ENCODE peak calls at places on chromosomes 11 and 22, in four cellular contexts. M is H1, H is K562, N is GM12878. Z is an unnamed sample.

GRCh38 chr11:128424271-128424709 is 163.1 kb downstream of the ETS1 start:
- DNase-seq in M (no peak), H (no peak), N (no peak), Z (no peak)

GRCh38 chr11:22479133-22479690 is 141.0 kb downstream of the SLC17A6 start:
- DNase-seq in M (no peak), H (no peak), N (no peak), Z (no peak)

GRCh38 chr11:57703341-57703740 is 8.7 kb downstream of the MED19 start:
- DNase-seq in M (no peak), H (no peak), N (no peak), Z (no peak)

GRCh38 chr11:9796276-9796675 is 132.4 kb downstream of the SWAP70 start:
- DNase-seq in M (no peak), H (no peak), N (no peak), Z (no peak)

GRCh38 chr11:87422566-87422965 is 384.8 kb downstream of the TMEM135 start:
- DNase-seq in M (no peak), H (no peak), N (no peak), Z (no peak)

GRCh38 chr11:74726547-74727182 is 4.6 kb downstream of the CHRDL2 start:
- DNase-seq in M (peak; percentile 47), H (peak; percentile 79), N (no peak), Z (peak; percentile 54)

GRCh38 chr22:22576244-22576988 is 17.4 kb upstream of the PRAME start:
- DNase-seq in M (no peak), H (peak; percentile 96), N (no peak), Z (peak; percentile 29)

GRCh38 chr11:134978388-134979088 is 566.5 kb upstream of the B3GAT1 start:
- DNase-seq in M (no peak), H (peak; percentile 11), N (no peak), Z (no peak)

GRCh38 chr11:64444838-64445441 is 86.0 kb downstream of the RPS6KA4 start:
- DNase-seq in M (no peak), H (peak; percentile 70), N (no peak), Z (peak; percentile 16)

DNA sequence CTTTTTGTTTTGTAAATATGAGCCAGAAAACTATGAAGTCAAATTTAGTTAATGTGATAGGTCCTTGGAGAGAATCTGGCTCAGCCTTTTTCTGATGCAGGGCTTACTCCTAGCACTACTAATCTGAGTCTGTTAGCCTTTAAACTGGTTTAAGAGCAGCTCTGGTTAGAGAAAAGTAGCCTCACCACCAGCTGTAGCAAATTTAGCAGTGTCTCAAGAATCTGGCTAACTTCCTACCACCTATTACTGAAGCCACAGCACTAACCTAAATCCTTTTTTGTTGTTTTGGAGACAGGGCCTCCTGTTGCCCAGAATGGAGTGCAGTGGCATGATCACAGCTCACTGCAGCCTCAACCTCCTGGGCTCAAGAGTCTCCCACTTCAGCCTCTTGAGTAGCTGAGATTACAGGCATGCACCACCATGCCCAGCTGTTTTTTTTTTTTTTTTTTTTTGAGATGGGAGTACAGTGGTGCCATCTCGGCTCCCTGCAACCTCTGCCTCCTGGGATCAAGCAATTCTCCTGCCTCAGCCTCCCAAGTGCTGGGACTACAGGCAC is 13.9 kb downstream of the RBM4B start:
- DNase-seq in M (no peak), H (no peak), N (no peak), Z (no peak)
- TF ChIP-seq EGR1 in M (no peak), H (no peak), N (no peak), Z (no peak)

GRCh38 chr11:19737575-19737974 is 24.9 kb downstream of the NAV2 start:
- DNase-seq in M (no peak), H (no peak), N (no peak), Z (no peak)
- TF ChIP-seq EGR1 in M (no peak), H (no peak), N (no peak), Z (no peak)

DNA sequence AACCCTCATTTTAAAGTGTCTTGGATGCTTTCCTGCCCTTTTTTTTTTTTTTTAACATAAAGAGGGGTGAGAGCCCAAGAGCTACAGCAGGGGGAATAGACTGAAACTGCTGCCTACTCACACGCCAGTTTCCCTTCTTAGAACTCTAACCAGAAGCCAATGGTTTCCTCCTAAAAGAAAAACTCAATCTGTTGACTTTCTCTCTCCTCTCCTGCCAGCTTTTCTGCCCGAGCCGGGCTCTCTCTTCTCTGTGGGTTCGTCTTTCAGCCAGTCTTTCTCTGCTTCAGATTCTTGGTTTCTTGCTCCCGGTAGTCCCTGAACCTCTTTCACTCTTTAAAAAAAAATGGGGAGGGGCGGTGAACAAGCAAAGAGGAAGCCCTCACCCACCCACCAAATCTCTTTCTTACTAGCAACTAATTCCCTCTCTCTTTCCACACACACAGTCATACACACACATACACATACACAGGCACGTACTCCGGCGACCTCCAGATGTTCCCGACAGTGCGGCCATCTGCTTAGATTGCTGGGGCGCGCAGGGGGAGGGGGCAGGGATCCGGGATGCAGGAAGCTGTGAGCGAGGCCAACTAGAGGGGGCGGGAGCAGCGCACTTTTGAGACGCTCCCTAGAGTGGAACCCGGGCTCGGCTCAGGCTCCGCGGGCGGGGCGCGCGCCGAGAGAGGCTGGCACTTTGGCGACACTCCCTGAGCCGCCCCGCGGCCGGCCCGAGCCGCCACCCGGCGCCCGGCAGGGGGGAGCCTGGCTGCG is 446 bp upstream of the TSKU start:
- DNase-seq in M (peak; percentile 65), H (peak; percentile 92), N (no peak), Z (peak; percentile 79)
- TF ChIP-seq EGR1 in M (peak; percentile 87), H (peak; percentile 84), N (no peak), Z (no peak)

GRCh38 chr11:112859787-112860186 is 101.4 kb upstream of the NCAM1 start:
- DNase-seq in M (no peak), H (no peak), N (no peak), Z (no peak)

GRCh38 chr11:112856133-112856532 is 105.1 kb upstream of the NCAM1 start:
- DNase-seq in M (no peak), H (no peak), N (no peak), Z (no peak)

GRCh38 chr11:112852141-112852853 is 108.9 kb upstream of the NCAM1 start:
- DNase-seq in M (no peak), H (no peak), N (no peak), Z (no peak)

GRCh38 chr11:112858289-112859023 is 102.8 kb upstream of the NCAM1 start:
- DNase-seq in M (no peak), H (no peak), N (no peak), Z (no peak)

GRCh38 chr11:112856591-112856990 is 104.6 kb upstream of the NCAM1 start:
- DNase-seq in M (no peak), H (no peak), N (no peak), Z (no peak)
- TF ChIP-seq EGR1 in M (no peak), H (no peak), N (no peak), Z (no peak)

GRCh38 chr11:103528596-103528995 is 419.4 kb downstream of the DYNC2H1 start:
- DNase-seq in M (no peak), H (no peak), N (no peak), Z (no peak)
- TF ChIP-seq EGR1 in M (no peak), H (no peak), N (no peak), Z (no peak)

GRCh38 chr11:78564037-78564888 is 10.4 kb downstream of the NARS2 start:
- DNase-seq in M (no peak), H (peak; percentile 41), N (peak; percentile 40), Z (peak; percentile 51)
- TF ChIP-seq EGR1 in M (no peak), H (no peak), N (no peak), Z (no peak)

DNA sequence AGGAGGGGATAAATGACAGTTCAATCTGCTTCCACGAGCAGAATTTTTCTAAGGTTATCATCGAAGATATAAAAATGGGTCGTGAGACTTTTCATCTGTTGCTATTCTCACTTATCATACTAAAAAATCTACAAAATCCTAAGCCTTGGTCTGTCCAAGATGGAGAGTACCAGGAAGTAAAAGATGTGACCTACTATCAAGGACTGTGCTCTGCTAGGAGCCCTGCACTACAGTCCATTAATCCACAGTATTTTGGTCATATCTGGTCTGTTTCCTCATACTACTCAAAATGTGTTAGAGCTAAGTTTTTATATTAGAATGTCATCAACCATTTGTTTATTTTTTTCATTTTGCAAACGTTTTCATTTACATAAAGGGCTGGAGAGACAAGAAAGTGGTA is 79.4 kb downstream of the DDIAS start:
- DNase-seq in M (no peak), H (no peak), N (no peak), Z (no peak)
- TF ChIP-seq EGR1 in M (no peak), H (no peak), N (no peak), Z (no peak)

GRCh38 chr11:12148882-12149281 is 38.5 kb downstream of the MICAL2 start:
- DNase-seq in M (no peak), H (peak; percentile 42), N (no peak), Z (no peak)

GRCh38 chr11:12148466-12148865 is 38.1 kb downstream of the MICAL2 start:
- DNase-seq in M (no peak), H (no peak), N (no peak), Z (no peak)

GRCh38 chr11:12150831-12151382 is 40.5 kb downstream of the MICAL2 start:
- DNase-seq in M (no peak), H (peak; percentile 64), N (no peak), Z (no peak)

GRCh38 chr11:12147827-12148226 is 37.4 kb downstream of the MICAL2 start:
- DNase-seq in M (no peak), H (no peak), N (no peak), Z (no peak)

GRCh38 chr11:12149672-12150225 is 39.4 kb downstream of the MICAL2 start:
- DNase-seq in M (no peak), H (peak; percentile 87), N (no peak), Z (no peak)
- TF ChIP-seq EGR1 in M (no peak), H (peak; percentile 91), N (peak; percentile 24), Z (no peak)

DNA sequence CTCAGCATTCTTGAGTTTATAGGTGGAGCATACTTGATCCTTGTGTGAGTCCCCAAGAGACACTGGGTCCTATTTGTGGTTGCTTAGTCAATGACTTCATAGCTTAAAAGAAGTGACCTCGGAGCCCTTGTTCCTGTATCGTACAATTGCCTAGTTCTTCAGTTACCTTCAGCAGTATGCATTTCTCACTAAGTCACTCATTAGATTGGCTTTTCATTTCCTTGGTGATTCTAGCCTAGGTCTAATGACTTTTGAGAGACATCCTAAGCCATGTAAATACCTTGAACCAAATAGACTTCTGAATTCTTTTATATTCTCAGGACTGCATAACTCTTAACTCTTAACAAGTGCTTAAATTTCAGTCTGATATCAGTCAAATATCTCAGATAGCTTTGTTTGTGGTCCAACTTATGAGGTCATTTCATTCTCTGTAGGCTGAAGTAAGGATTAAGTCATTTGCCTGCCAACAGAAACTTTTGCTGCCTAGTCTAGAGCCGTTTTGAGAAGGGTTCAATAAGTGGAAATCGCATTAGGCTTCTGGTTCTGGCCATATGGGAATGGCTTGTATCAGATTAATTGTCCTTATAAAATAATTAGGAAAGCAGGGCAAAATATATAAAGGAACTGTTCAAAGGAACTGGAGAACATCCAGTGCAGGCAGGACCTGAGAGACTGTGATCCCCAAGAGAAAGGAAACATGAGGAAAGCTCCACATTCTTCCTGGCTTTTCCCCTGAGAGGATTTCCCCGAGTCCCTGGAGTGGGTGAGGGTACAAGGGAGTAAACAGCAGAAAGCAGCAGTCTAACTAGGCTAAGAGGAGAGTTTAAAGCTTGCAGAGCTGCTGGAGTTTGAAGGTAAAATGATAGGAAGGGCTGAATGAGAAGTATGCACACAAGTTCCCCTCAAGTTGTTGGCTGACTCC is 39.9 kb downstream of the TRAF6 start:
- DNase-seq in M (no peak), H (no peak), N (no peak), Z (no peak)
- TF ChIP-seq EGR1 in M (no peak), H (no peak), N (no peak), Z (no peak)